ENCODE peak calls at places on chromosomes 4 and X, in nine cellular contexts. U, R, X, O, Q, E, C, F and A are unnamed samples.

GRCh38 chr4:3074846-3075651 is 568 bp downstream of the HTT start:
- DNase-seq in U (peak; percentile 17), R (no peak), X (peak; percentile 31), O (no peak), Q (peak; percentile 72), E (peak; percentile 91), C (no peak), F (peak; percentile 74), A (peak; percentile 72)

GRCh38 chr4:157270108-157270507 is 49.6 kb downstream of the GRIA2 start:
- DNase-seq in U (no peak), R (no peak), X (no peak), O (no peak), Q (no peak), E (peak; percentile 28), C (no peak), F (no peak), A (peak; percentile 24)

GRCh38 chrX:70030242-70030823 is 19.4 kb downstream of the AWAT2 start:
- DNase-seq in U (peak; percentile 48), R (no peak), X (peak; percentile 1), O (no peak), Q (peak; percentile 41), E (peak; percentile 70), C (no peak), F (peak; percentile 35), A (peak; percentile 66)

GRCh38 chrX:152640039-152640818 is 2.5 kb downstream of the GABRQ start:
- DNase-seq in U (no peak), R (no peak), X (no peak), O (no peak), Q (no peak), E (peak; percentile 10), C (no peak), F (no peak), A (no peak)

GRCh38 chr4:169846396-169846795 is 88.7 kb upstream of the HPF1 start:
- DNase-seq in U (no peak), R (no peak), X (no peak), O (no peak), Q (no peak), E (no peak), C (no peak), F (no peak), A (no peak)

GRCh38 chr4:15893967-15894366 is 44.6 kb downstream of the FGFBP1 start:
- DNase-seq in U (peak; percentile 93), R (no peak), X (no peak), O (no peak), Q (no peak), E (no peak), C (peak; percentile 95), F (no peak), A (no peak)

GRCh38 chrX:39613508-39613921 is 484.2 kb downstream of the BCOR start:
- DNase-seq in U (no peak), R (no peak), X (no peak), O (no peak), Q (peak; percentile 60), E (peak; percentile 64), C (no peak), F (peak; percentile 30), A (peak; percentile 65)

GRCh38 chr4:153138736-153139135 is 65.5 kb upstream of the TRIM2 start:
- DNase-seq in U (no peak), R (no peak), X (no peak), O (no peak), Q (peak; percentile 46), E (no peak), C (no peak), F (no peak), A (no peak)

GRCh38 chrX:154135458-154136229 is 8.4 kb upstream of the OPN1LW start:
- DNase-seq in U (no peak), R (no peak), X (no peak), O (no peak), Q (no peak), E (no peak), C (no peak), F (no peak), A (no peak)

GRCh38 chrX:154123241-154124219 is 20.5 kb upstream of the OPN1LW start:
- DNase-seq in U (no peak), R (no peak), X (peak; percentile 2), O (no peak), Q (peak; percentile 27), E (no peak), C (no peak), F (peak; percentile 31), A (no peak)